ENCODE peak calls at places on chromosomes 11 and 22, in five cellular contexts. I is H1, Z is NT2/D1, E is GM12878, F is HepG2. H is an unnamed sample.

GRCh38 chr22:46830001-46830715 is 67.7 kb downstream of the TBC1D22A start:
- DNase-seq in I (no peak), F (no peak), E (no peak), Z (no peak), H (no peak)

GRCh38 chr11:80596291-80596810 is 1155.5 kb upstream of the TENM4 start:
- DNase-seq in Z (no peak), F (no peak), E (no peak), I (no peak), H (no peak)

GRCh38 chr11:46692450-46692849 is 8.0 kb downstream of the ARHGAP1 start:
- DNase-seq in F (no peak), Z (no peak), I (no peak), E (no peak), H (no peak)

GRCh38 chr11:665707-666281 is 28.7 kb downstream of the DRD4 start:
- DNase-seq in I (no peak), F (no peak), E (no peak), Z (no peak), H (no peak)

GRCh38 chr22:47783433-47784366 is 1021.2 kb downstream of the TBC1D22A start:
- DNase-seq in Z (no peak), I (no peak), F (no peak), E (no peak), H (no peak)

GRCh38 chr22:37775785-37776638 is 31.7 kb upstream of the GCAT start:
- DNase-seq in I (no peak), F (no peak), E (no peak), Z (no peak), H (no peak)

GRCh38 chr22:37973271-37974170 is 10.8 kb downstream of the SOX10 start:
- DNase-seq in I (no peak), Z (no peak), F (no peak), E (no peak), H (no peak)

GRCh38 chr22:49613871-49614270 is 213.8 kb downstream of the BRD1 start:
- DNase-seq in F (no peak), E (no peak), Z (no peak), I (no peak), H (no peak)

GRCh38 chr11:104332110-104332509 is 168.2 kb upstream of the PDGFD start:
- DNase-seq in Z (peak), F (peak), I (peak), E (no peak), H (peak)

GRCh38 chr22:21568207-21569075 is 927 bp downstream of the UBE2L3 start:
- DNase-seq in I (no peak), E (no peak), F (peak), Z (no peak), H (no peak)

GRCh38 chr11:123152951-123153350 is 42.1 kb downstream of the CLMP start:
- DNase-seq in F (no peak), E (no peak), I (no peak), Z (no peak), H (no peak)

DNA sequence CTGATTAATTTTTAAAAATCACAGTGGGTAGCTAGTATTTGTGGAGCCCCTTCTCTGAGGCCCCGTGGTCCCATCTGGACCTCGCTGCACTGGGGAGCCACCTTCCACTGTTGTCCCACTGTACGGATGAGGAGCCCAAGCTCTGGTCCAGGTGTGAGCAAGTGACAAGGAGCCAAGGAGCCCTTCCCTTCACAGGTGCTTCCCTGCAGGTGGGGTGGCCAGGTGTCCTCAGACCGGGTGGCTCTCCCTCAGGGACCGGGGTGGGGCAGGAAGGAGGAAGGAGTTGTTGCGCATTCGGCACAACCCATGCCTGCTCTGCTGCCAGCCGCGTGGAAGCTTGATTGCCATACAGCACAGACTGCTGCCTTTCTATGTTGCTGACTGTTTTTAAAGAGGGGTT is 10.4 kb upstream of the SEPTIN5 start:
- DNase-seq in Z (no peak), E (no peak), I (no peak), F (no peak), H (no peak)
- TF ChIP-seq SUZ12 in Z (no peak), E (no peak), I (no peak), F (no peak), H (no peak)

DNA sequence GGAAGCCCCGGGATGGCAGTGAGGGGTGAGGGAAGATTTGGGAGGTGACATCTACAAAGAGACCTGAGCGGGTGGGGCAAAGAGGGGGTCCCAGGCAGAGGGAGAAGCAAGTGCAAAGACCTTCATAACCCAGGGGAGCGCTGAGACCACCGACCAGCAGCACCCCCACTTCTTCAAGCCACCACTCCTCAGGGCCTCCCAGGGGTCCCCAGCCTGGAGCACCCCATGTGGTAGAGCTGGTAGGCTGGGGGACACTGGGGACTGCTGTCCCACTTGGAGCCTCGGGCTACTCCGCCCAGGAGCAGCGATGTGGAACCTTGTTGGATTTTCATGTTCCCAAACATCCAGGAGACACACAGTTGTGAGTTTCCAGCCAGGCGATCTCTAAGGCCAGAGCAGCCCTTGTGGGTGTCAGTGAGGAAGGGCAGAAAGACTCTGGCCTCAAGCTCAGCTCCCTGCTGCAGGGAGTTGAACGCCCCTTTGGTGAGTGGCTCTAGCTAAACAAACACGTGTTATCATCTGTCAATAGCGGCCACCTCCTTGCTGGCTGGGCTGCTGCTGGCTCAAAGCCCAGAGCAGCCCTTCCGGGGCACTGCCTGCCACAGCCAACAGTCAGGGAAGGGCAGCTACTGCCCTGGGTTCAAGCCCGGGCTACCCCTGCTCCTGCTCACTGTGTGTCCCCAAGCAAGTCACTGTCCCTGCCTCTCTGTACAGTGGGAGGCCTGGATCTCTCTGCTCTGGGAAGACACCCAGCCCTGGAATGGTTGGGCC is 25.7 kb upstream of the CHKA start:
- DNase-seq in Z (no peak), E (no peak), I (no peak), F (peak), H (peak)
- TF ChIP-seq SUZ12 in Z (no peak), E (no peak), I (no peak), F (no peak), H (no peak)

GRCh38 chr11:113881856-113882255 is 6.5 kb upstream of the USP28 start:
- DNase-seq in E (no peak), I (no peak), F (no peak), Z (no peak), H (no peak)
- TF ChIP-seq SUZ12 in E (no peak), I (no peak), F (no peak), Z (no peak), H (no peak)

GRCh38 chr11:83119216-83119615 is 37.7 kb upstream of the PCF11 start:
- DNase-seq in Z (no peak), E (no peak), I (no peak), F (no peak), H (no peak)
- TF ChIP-seq SUZ12 in Z (no peak), E (no peak), I (no peak), F (no peak), H (no peak)

H was measured in HEK293T.